ENCODE peak calls at places on chromosomes 4 and X, in eight cellular contexts. One of them, this sample, is unnamed.

GRCh38 chr4:56465599-56466295 is 1.7 kb upstream of the SRP72 start:
- DNase-seq in Calu3: peak; percentile 0
- DNase-seq in left ventricle myocardium inferior: no peak
- DNase-seq in mesothelial cell of epicardium: no peak
- DNase-seq in upper lobe of right lung: no peak
- DNase-seq in BE2C: no peak
- DNase-seq in ascending aorta: no peak
- DNase-seq in BJ: no peak
- DNase-seq in this sample: no peak

GRCh38 chrX:132433001-132433400 is 55.8 kb downstream of the MBNL3 start:
- DNase-seq in BJ: no peak
- DNase-seq in left ventricle myocardium inferior: no peak
- DNase-seq in Calu3: no peak
- DNase-seq in BE2C: no peak
- DNase-seq in upper lobe of right lung: no peak
- DNase-seq in mesothelial cell of epicardium: no peak
- DNase-seq in ascending aorta: no peak
- DNase-seq in this sample: no peak

GRCh38 chr4:142282870-142283431 is 563.1 kb downstream of the INPP4B start:
- DNase-seq in mesothelial cell of epicardium: no peak
- DNase-seq in BE2C: peak; percentile 29
- DNase-seq in Calu3: peak; percentile 29
- DNase-seq in left ventricle myocardium inferior: no peak
- DNase-seq in upper lobe of right lung: no peak
- DNase-seq in BJ: no peak
- DNase-seq in ascending aorta: no peak
- DNase-seq in this sample: no peak

GRCh38 chr4:125762537-125762936 is 447.8 kb downstream of the FAT4 start:
- DNase-seq in Calu3: no peak
- DNase-seq in ascending aorta: no peak
- DNase-seq in left ventricle myocardium inferior: no peak
- DNase-seq in BE2C: peak; percentile 17
- DNase-seq in mesothelial cell of epicardium: no peak
- DNase-seq in BJ: no peak
- DNase-seq in upper lobe of right lung: no peak
- DNase-seq in this sample: no peak

GRCh38 chrX:87299563-87300160 is 217.9 kb upstream of the KLHL4 start:
- DNase-seq in upper lobe of right lung: no peak
- DNase-seq in mesothelial cell of epicardium: no peak
- DNase-seq in BE2C: no peak
- DNase-seq in Calu3: peak; percentile 1
- DNase-seq in BJ: no peak
- DNase-seq in left ventricle myocardium inferior: no peak
- DNase-seq in ascending aorta: no peak
- DNase-seq in this sample: no peak

GRCh38 chrX:53882331-53882730 is 161.9 kb downstream of the PHF8 start:
- DNase-seq in BJ: no peak
- DNase-seq in BE2C: no peak
- DNase-seq in upper lobe of right lung: no peak
- DNase-seq in left ventricle myocardium inferior: no peak
- DNase-seq in ascending aorta: no peak
- DNase-seq in Calu3: peak; percentile 34
- DNase-seq in mesothelial cell of epicardium: no peak
- DNase-seq in this sample: no peak

GRCh38 chr4:141573678-141574077 is 62.7 kb upstream of the IL15 start:
- DNase-seq in left ventricle myocardium inferior: no peak
- DNase-seq in BJ: no peak
- DNase-seq in mesothelial cell of epicardium: no peak
- DNase-seq in ascending aorta: no peak
- DNase-seq in Calu3: no peak
- DNase-seq in upper lobe of right lung: no peak
- DNase-seq in BE2C: no peak
- DNase-seq in this sample: no peak

GRCh38 chr4:180101348-180102083 is 2141.7 kb upstream of the TENM3 start:
- DNase-seq in Calu3: no peak
- DNase-seq in upper lobe of right lung: peak; percentile 61
- DNase-seq in BJ: no peak
- DNase-seq in BE2C: no peak
- DNase-seq in mesothelial cell of epicardium: no peak
- DNase-seq in ascending aorta: no peak
- DNase-seq in left ventricle myocardium inferior: no peak
- DNase-seq in this sample: peak; percentile 43

GRCh38 chr4:30068234-30068633 is 651.9 kb upstream of the PCDH7 start:
- DNase-seq in upper lobe of right lung: peak; percentile 40
- DNase-seq in BJ: no peak
- DNase-seq in left ventricle myocardium inferior: no peak
- DNase-seq in ascending aorta: no peak
- DNase-seq in Calu3: no peak
- DNase-seq in mesothelial cell of epicardium: no peak
- DNase-seq in BE2C: peak; percentile 4
- DNase-seq in this sample: no peak

GRCh38 chrX:112555831-112556230 is 123.9 kb downstream of the LHFPL1 start:
- DNase-seq in mesothelial cell of epicardium: no peak
- DNase-seq in left ventricle myocardium inferior: no peak
- DNase-seq in BJ: no peak
- DNase-seq in ascending aorta: no peak
- DNase-seq in Calu3: no peak
- DNase-seq in upper lobe of right lung: no peak
- DNase-seq in BE2C: no peak
- DNase-seq in this sample: no peak

GRCh38 chrX:12423346-12423745 is 285.1 kb downstream of the FRMPD4 start:
- DNase-seq in left ventricle myocardium inferior: no peak
- DNase-seq in BE2C: no peak
- DNase-seq in Calu3: no peak
- DNase-seq in BJ: no peak
- DNase-seq in mesothelial cell of epicardium: no peak
- DNase-seq in upper lobe of right lung: no peak
- DNase-seq in ascending aorta: no peak
- DNase-seq in this sample: no peak

GRCh38 chr4:8433181-8433580 is 7.3 kb downstream of the ACOX3 start:
- DNase-seq in BJ: no peak
- DNase-seq in left ventricle myocardium inferior: no peak
- DNase-seq in BE2C: no peak
- DNase-seq in upper lobe of right lung: no peak
- DNase-seq in mesothelial cell of epicardium: no peak
- DNase-seq in Calu3: no peak
- DNase-seq in ascending aorta: no peak
- DNase-seq in this sample: no peak

GRCh38 chrX:74535633-74536141 is 78.7 kb downstream of the RLIM start:
- DNase-seq in Calu3: peak; percentile 26
- DNase-seq in left ventricle myocardium inferior: peak; percentile 76
- DNase-seq in upper lobe of right lung: peak; percentile 73
- DNase-seq in mesothelial cell of epicardium: peak; percentile 48
- DNase-seq in BE2C: peak; percentile 6
- DNase-seq in BJ: peak; percentile 8
- DNase-seq in ascending aorta: peak; percentile 85
- DNase-seq in this sample: peak; percentile 48

GRCh38 chr4:48405924-48406323 is 64.6 kb downstream of the SLAIN2 start:
- DNase-seq in Calu3: no peak
- DNase-seq in mesothelial cell of epicardium: no peak
- DNase-seq in BJ: no peak
- DNase-seq in ascending aorta: no peak
- DNase-seq in BE2C: no peak
- DNase-seq in left ventricle myocardium inferior: no peak
- DNase-seq in upper lobe of right lung: no peak
- DNase-seq in this sample: no peak

GRCh38 chrX:12370444-12371089 is 232.3 kb downstream of the FRMPD4 start:
- DNase-seq in mesothelial cell of epicardium: no peak
- DNase-seq in upper lobe of right lung: no peak
- DNase-seq in ascending aorta: no peak
- DNase-seq in left ventricle myocardium inferior: peak; percentile 15
- DNase-seq in BE2C: no peak
- DNase-seq in BJ: peak; percentile 89
- DNase-seq in Calu3: no peak
- DNase-seq in this sample: no peak

GRCh38 chrX:47316276-47317025 is 53.9 kb upstream of the ZNF157 start:
- DNase-seq in upper lobe of right lung: no peak
- DNase-seq in BJ: no peak
- DNase-seq in left ventricle myocardium inferior: no peak
- DNase-seq in ascending aorta: no peak
- DNase-seq in Calu3: no peak
- DNase-seq in BE2C: no peak
- DNase-seq in mesothelial cell of epicardium: no peak
- DNase-seq in this sample: no peak

GRCh38 chr4:4386296-4386735 is 586 bp upstream of the NSG1 start:
- DNase-seq in left ventricle myocardium inferior: no peak
- DNase-seq in BJ: no peak
- DNase-seq in upper lobe of right lung: no peak
- DNase-seq in mesothelial cell of epicardium: peak; percentile 51
- DNase-seq in Calu3: no peak
- DNase-seq in ascending aorta: no peak
- DNase-seq in BE2C: peak; percentile 75
- DNase-seq in this sample: no peak

DNA sequence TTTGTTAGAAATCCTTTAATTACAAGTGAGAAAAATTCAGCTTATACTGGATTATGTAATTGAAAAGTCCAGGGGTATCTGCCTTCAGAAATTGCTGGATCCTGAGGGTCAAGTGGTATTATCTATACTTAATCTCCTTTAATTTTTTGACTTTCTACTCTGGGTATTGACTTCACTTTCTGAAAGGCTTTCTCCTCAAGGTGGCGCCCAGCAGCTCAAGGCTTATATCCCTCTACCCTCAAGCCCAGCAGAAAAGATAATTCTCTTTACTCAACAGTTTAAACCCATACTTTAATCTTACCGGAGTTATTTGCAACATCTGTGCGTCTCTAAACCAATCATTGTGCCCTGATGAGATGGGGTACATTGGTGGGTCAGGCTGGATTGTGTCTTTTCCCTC is 129.5 kb downstream of the LARP7 start:
- DNase-seq in BJ: no peak
- DNase-seq in ascending aorta: no peak
- DNase-seq in left ventricle myocardium inferior: no peak
- DNase-seq in BE2C: peak; percentile 27
- DNase-seq in mesothelial cell of epicardium: no peak
- DNase-seq in upper lobe of right lung: no peak
- DNase-seq in Calu3: peak; percentile 14
- DNase-seq in this sample: no peak
- TF ChIP-seq CTCF in BJ: peak; percentile 61
- TF ChIP-seq CTCF in ascending aorta: no peak
- TF ChIP-seq CTCF in left ventricle myocardium inferior: peak; percentile 28
- TF ChIP-seq CTCF in BE2C: peak; percentile 56
- TF ChIP-seq CTCF in mesothelial cell of epicardium: no peak
- TF ChIP-seq CTCF in upper lobe of right lung: no peak
- TF ChIP-seq CTCF in Calu3: no peak
- TF ChIP-seq CTCF in this sample: no peak

GRCh38 chr4:43709443-43709842 is 739.2 kb downstream of the KCTD8 start:
- DNase-seq in BJ: no peak
- DNase-seq in Calu3: no peak
- DNase-seq in BE2C: no peak
- DNase-seq in left ventricle myocardium inferior: no peak
- DNase-seq in ascending aorta: no peak
- DNase-seq in upper lobe of right lung: no peak
- DNase-seq in mesothelial cell of epicardium: no peak
- DNase-seq in this sample: no peak
- TF ChIP-seq CTCF in BJ: no peak
- TF ChIP-seq CTCF in Calu3: no peak
- TF ChIP-seq CTCF in BE2C: no peak
- TF ChIP-seq CTCF in left ventricle myocardium inferior: no peak
- TF ChIP-seq CTCF in ascending aorta: no peak
- TF ChIP-seq CTCF in upper lobe of right lung: no peak
- TF ChIP-seq CTCF in mesothelial cell of epicardium: no peak
- TF ChIP-seq CTCF in this sample: no peak

DNA sequence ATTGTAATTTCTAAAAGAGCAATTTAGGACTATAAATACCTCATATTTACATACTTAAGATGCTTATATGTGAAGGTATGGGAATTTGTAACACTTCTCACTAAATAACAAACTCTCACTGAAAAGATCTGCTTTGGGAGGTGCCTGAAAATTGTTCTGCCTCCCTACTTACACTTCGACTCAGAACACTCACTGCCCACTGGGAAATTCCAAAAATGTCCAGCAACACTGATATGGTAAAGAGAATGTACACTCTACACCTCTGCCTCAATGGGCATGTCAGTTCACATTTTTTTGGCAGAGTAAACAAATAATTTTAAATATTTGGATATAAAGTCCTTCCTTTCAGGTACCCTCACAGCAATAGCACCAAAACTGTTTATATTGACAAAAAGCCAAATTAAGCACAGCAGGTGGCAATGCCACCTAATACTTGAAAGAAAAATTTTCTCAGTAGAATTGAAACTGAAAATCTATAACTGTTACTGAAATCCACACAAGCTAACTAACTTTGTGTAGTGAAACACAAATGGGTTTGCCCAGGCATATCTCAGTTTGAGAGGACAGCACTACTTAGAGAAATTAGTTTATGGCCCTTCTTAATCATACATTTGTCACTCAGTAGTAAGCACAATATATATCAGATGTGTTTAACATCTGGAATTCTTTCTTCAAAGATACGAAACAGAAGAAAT is 67.1 kb downstream of the PRDM5 start:
- DNase-seq in left ventricle myocardium inferior: no peak
- DNase-seq in upper lobe of right lung: no peak
- DNase-seq in ascending aorta: no peak
- DNase-seq in Calu3: no peak
- DNase-seq in BE2C: no peak
- DNase-seq in mesothelial cell of epicardium: no peak
- DNase-seq in BJ: no peak
- DNase-seq in this sample: no peak
- TF ChIP-seq CTCF in left ventricle myocardium inferior: no peak
- TF ChIP-seq CTCF in upper lobe of right lung: no peak
- TF ChIP-seq CTCF in ascending aorta: no peak
- TF ChIP-seq CTCF in Calu3: no peak
- TF ChIP-seq CTCF in BE2C: no peak
- TF ChIP-seq CTCF in mesothelial cell of epicardium: no peak
- TF ChIP-seq CTCF in BJ: no peak
- TF ChIP-seq CTCF in this sample: no peak

DNA sequence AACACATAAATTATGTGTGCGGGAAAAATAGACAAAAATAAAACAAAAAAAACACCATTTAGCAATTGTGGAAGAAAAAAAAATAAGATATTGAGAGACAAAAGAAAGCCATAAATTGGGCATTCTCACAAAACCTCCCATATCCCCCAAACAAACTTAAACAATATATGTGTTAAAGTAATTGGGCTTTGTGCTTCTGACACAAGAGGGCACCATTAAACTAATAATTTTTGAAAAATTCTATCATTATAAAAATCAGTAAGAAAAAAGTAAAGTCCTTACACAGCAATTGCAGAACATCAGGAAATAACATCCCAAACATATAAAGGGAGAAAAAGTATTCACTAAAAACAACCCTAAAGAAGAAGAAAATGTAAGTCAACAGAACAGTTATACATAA is 880.7 kb downstream of the TECRL start:
- DNase-seq in Calu3: no peak
- DNase-seq in BE2C: no peak
- DNase-seq in BJ: no peak
- DNase-seq in left ventricle myocardium inferior: no peak
- DNase-seq in upper lobe of right lung: no peak
- DNase-seq in ascending aorta: no peak
- DNase-seq in mesothelial cell of epicardium: no peak
- DNase-seq in this sample: no peak
- TF ChIP-seq CTCF in Calu3: no peak
- TF ChIP-seq CTCF in BE2C: peak; percentile 24
- TF ChIP-seq CTCF in BJ: no peak
- TF ChIP-seq CTCF in left ventricle myocardium inferior: no peak
- TF ChIP-seq CTCF in upper lobe of right lung: no peak
- TF ChIP-seq CTCF in ascending aorta: no peak
- TF ChIP-seq CTCF in mesothelial cell of epicardium: no peak
- TF ChIP-seq CTCF in this sample: no peak